ENCODE peak calls at places on chromosomes 6 and 20, in five cellular contexts. P is right cardiac atrium, Y is tibial nerve, Z is uterus, U is GM23338. R is an unnamed sample.
A peak's percentile ranks its signal among the peaks of the same experiment; 100 is the strongest.

GRCh38 chr20:53859684-53860083 is 210.7 kb downstream of the BCAS1 start:
- DNase-seq in U (no peak), Z (peak; percentile 46), P (peak; percentile 69), Y (no peak), R (peak; percentile 66)

GRCh38 chr6:152305672-152306071 is 331.5 kb downstream of the SYNE1 start:
- DNase-seq in Z (no peak), U (no peak), P (no peak), Y (no peak), R (no peak)

GRCh38 chr6:42781546-42781810 is 374 bp upstream of the BICRAL start:
- DNase-seq in P (no peak), Z (no peak), U (no peak), Y (no peak), R (no peak)

GRCh38 chr20:8809107-8809953 is 259.6 kb upstream of the PLCB4 start:
- DNase-seq in Y (no peak), U (peak; percentile 5), Z (no peak), P (no peak), R (no peak)

GRCh38 chr20:57266251-57267157 is at the start of gene BMP7:
- DNase-seq in Z (no peak), Y (no peak), U (peak; percentile 82), P (no peak), R (no peak)

GRCh38 chr6:35181933-35182612 is 31.7 kb upstream of the SCUBE3 start:
- DNase-seq in Z (peak; percentile 31), Y (peak; percentile 40), P (peak; percentile 80), U (peak; percentile 73), R (no peak)

GRCh38 chr6:113980937-113981554 is 10.1 kb upstream of the HDAC2 start:
- DNase-seq in U (peak; percentile 85), Z (no peak), Y (no peak), P (no peak), R (no peak)

GRCh38 chr20:48377940-48378339 is 449.9 kb downstream of the PREX1 start:
- DNase-seq in P (no peak), U (no peak), Y (no peak), Z (no peak), R (no peak)

GRCh38 chr6:116205318-116205717 is 48.6 kb downstream of the TSPYL4 start:
- DNase-seq in P (no peak), Y (no peak), U (no peak), Z (no peak), R (no peak)

GRCh38 chr6:168345896-168346754 is 26.5 kb upstream of the DACT2 start:
- DNase-seq in Y (no peak), P (no peak), Z (no peak), U (no peak), R (no peak)

GRCh38 chr6:123794799-123795198 is 8.9 kb upstream of the NKAIN2 start:
- DNase-seq in Z (no peak), U (no peak), Y (no peak), P (no peak), R (no peak)

GRCh38 chr6:6131492-6132109 is 124.9 kb upstream of the NRN1 start:
- DNase-seq in U (peak; percentile 92), Z (no peak), Y (no peak), P (no peak), R (no peak)

GRCh38 chr6:15715851-15716250 is 53.0 kb upstream of the DTNBP1 start:
- DNase-seq in Z (no peak), Y (no peak), U (no peak), P (no peak), R (no peak)

GRCh38 chr6:84635081-84635745 is 129.2 kb downstream of the TBX18 start:
- DNase-seq in P (peak; percentile 20), Z (no peak), U (no peak), Y (no peak), R (no peak)

GRCh38 chr6:15317934-15318902 is 72.3 kb downstream of the JARID2 start:
- DNase-seq in Y (no peak), Z (no peak), U (no peak), P (no peak), R (no peak)

GRCh38 chr6:127205031-127205430 is 61.6 kb upstream of the RNF146 start:
- DNase-seq in P (no peak), U (no peak), Y (no peak), Z (no peak), R (no peak)

GRCh38 chr6:145406733-145407256 is 328.5 kb downstream of the EPM2A start:
- DNase-seq in P (no peak), Y (no peak), U (no peak), Z (no peak), R (no peak)

GRCh38 chr20:22584922-22585785 is 782 bp upstream of the FOXA2 start:
- DNase-seq in Y (no peak), Z (no peak), P (no peak), U (peak; percentile 72), R (no peak)

GRCh38 chr6:129683606-129684322 is 26.2 kb downstream of the ARHGAP18 start:
- DNase-seq in U (no peak), Z (peak; percentile 65), P (peak; percentile 76), Y (peak; percentile 66), R (peak; percentile 71)

GRCh38 chr6:159128978-159129377 is 40.2 kb upstream of the FNDC1 start:
- DNase-seq in Y (no peak), P (no peak), U (no peak), Z (no peak), R (no peak)

GRCh38 chr6:159130846-159131245 is 38.4 kb upstream of the FNDC1 start:
- DNase-seq in U (no peak), P (no peak), Y (no peak), Z (no peak), R (no peak)

GRCh38 chr6:159134701-159135364 is 34.4 kb upstream of the FNDC1 start:
- DNase-seq in Y (peak; percentile 88), Z (peak; percentile 27), U (peak; percentile 89), P (peak; percentile 51), R (peak; percentile 52)

GRCh38 chr6:159132664-159133063 is 36.5 kb upstream of the FNDC1 start:
- DNase-seq in U (no peak), P (no peak), Y (no peak), Z (no peak), R (no peak)

DNA sequence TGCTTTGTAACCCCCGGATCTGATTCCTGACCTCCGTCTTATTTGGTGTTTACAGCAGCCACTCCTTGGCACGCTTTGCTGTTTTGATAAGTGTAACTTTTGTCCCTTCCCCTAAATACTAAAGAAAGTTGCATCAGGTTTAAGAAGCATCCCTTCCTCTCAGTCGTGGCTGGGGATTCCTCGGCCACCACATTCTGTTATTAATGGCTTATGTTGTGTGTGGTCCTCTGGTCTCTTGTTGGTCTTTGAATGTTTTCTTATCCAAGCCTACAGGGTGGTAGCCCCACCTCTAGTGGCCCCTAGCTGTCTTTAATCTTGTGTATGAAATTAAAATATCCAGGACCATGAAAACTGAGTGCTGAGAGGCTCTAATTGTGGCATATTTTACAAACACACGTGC is 37.5 kb upstream of the FNDC1 start:
- DNase-seq in Y (no peak), P (no peak), U (no peak), Z (no peak), R (no peak)
- H3K27ac ChIP-seq in Y (no peak overlapping the region), P (no peak overlapping the region), U (no peak overlapping the region), Z (no peak overlapping the region), R (no peak overlapping the region)

GRCh38 chr20:45445805-45446562 is 23.6 kb upstream of the WFDC2 start:
- DNase-seq in U (peak; percentile 75), P (no peak), Z (no peak), Y (no peak), R (no peak)

GRCh38 chr20:45452238-45452637 is 17.3 kb upstream of the WFDC2 start:
- DNase-seq in Y (no peak), P (no peak), Z (no peak), U (no peak), R (no peak)

GRCh38 chr20:45450097-45450818 is 19.3 kb upstream of the WFDC2 start:
- DNase-seq in P (no peak), U (peak; percentile 91), Z (no peak), Y (peak; percentile 25), R (no peak)

GRCh38 chr20:45449528-45449927 is 20.0 kb upstream of the WFDC2 start:
- DNase-seq in Y (no peak), Z (no peak), P (no peak), U (peak; percentile 22), R (no peak)

DNA sequence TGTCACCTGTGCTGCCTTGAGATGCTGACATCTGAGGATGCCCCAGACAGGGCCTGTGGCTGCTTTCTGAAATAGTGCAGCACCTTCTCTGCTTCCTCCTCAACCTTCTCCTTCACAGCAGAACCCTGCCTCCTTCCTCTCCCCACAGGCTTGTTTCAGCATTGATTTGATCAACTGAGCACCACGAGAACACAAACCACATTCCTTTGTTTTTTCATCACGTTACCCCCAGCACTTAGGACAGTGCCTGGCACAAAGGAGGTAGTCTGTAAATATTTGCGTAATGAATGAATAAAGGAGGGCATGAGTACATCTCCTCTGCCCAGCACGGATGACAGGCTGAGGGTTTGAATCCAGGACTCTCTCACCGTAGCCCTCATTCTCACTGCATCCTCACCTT is 21.3 kb upstream of the WFDC2 start:
- DNase-seq in Y (no peak), U (no peak), Z (no peak), P (no peak), R (no peak)
- H3K4me3 ChIP-seq in Y (no peak overlapping the region), U (no peak overlapping the region), Z (no peak overlapping the region), P (no peak overlapping the region), R (no peak overlapping the region)

GRCh38 chr20:5821627-5822215 is 71.5 kb downstream of the SHLD1 start:
- DNase-seq in U (no peak), Z (no peak), P (no peak), Y (no peak), R (no peak)
- H3K27ac ChIP-seq in U (no peak overlapping the region), Z (no peak overlapping the region), P (no peak overlapping the region), Y (no peak overlapping the region), R (no peak overlapping the region)

GRCh38 chr6:36662380-36662779 is 16.1 kb upstream of the CDKN1A start:
- DNase-seq in Y (no peak), P (no peak), U (no peak), Z (no peak), R (no peak)
- H3K4me3 ChIP-seq in Y (no peak overlapping the region), P (no peak overlapping the region), U (no peak overlapping the region), Z (no peak overlapping the region), R (no peak overlapping the region)

DNA sequence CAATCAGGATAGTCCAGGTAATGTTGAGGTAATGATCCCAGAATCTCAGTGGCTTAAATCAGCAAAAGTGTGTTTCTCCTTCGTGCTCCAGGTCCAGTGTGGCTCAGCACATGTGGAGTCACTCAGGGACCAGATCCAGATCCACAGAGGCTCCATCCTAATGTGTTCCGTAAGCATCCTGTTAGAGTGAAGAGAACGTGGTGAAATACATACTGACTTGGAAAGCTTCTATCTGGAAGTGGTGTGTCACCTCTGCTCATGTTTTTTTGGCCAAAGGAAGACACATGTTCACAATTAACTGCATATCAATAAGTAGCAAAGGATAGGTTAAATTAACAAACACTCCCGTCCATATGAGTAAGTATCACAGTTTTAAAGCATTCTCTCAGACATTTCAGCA is 26.8 kb upstream of the PREP start:
- DNase-seq in Y (no peak), Z (no peak), P (no peak), U (no peak), R (no peak)
- H3K27ac ChIP-seq in Y (no peak overlapping the region), Z (no peak overlapping the region), P (no peak overlapping the region), U (no peak overlapping the region), R (no peak overlapping the region)